ENCODE peak calls at places on chromosome 10, in nine cellular contexts. G is SK-N-SH; Q is astrocyte of the spinal cord; A is NB4; W is body of pancreas; R is kidney epithelial cell; C is pancreas; L is CD4-positive, alpha-beta memory T cell; Z is neuronal stem cell. T is an unnamed sample.

GRCh38 chr10:73931767-73932624 is 21.1 kb downstream of the PLAU start:
- DNase-seq in L (peak; percentile 51), R (peak; percentile 81), W (peak; percentile 50), Q (no peak), Z (no peak), C (no peak), G (no peak), A (peak; percentile 64), T (no peak)

GRCh38 chr10:5254488-5254887 is 57.9 kb downstream of the AKR1C4 start:
- DNase-seq in A (no peak), C (no peak), Z (no peak), W (no peak), Q (no peak), L (no peak), G (no peak), R (no peak), T (no peak)

GRCh38 chr10:80464557-80465466 is 10.7 kb downstream of the TSPAN14 start:
- DNase-seq in A (peak; percentile 47), Q (peak; percentile 41), C (no peak), W (peak; percentile 41), L (no peak), Z (peak; percentile 84), R (no peak), G (peak; percentile 47), T (no peak)

GRCh38 chr10:132129431-132129830 is 57.3 kb upstream of the DPYSL4 start:
- DNase-seq in A (no peak), Z (no peak), L (no peak), W (no peak), C (no peak), G (peak; percentile 70), Q (no peak), R (no peak), T (no peak)

GRCh38 chr10:131398166-131398565 is 86.6 kb upstream of the TCERG1L start:
- DNase-seq in G (no peak), Q (no peak), L (no peak), Z (no peak), R (no peak), W (no peak), A (no peak), C (no peak), T (no peak)

GRCh38 chr10:85527610-85528317 is 838.8 kb downstream of the GRID1 start:
- DNase-seq in Z (no peak), A (peak; percentile 11), L (no peak), G (no peak), Q (no peak), R (no peak), W (no peak), C (no peak), T (no peak)

GRCh38 chr10:74058071-74058470 is 60.2 kb downstream of the VCL start:
- DNase-seq in Z (no peak), A (peak; percentile 44), C (peak; percentile 33), W (no peak), Q (no peak), L (no peak), G (no peak), R (no peak), T (no peak)

GRCh38 chr10:116044722-116045374 is 228.2 kb downstream of the GFRA1 start:
- DNase-seq in W (peak; percentile 20), Z (no peak), G (no peak), C (no peak), R (no peak), Q (peak; percentile 33), L (no peak), A (no peak), T (no peak)

GRCh38 chr10:64261676-64262075 is 740.5 kb downstream of the REEP3 start:
- DNase-seq in W (no peak), L (no peak), G (no peak), Q (no peak), R (no peak), A (no peak), C (no peak), Z (no peak), T (no peak)

GRCh38 chr10:124057580-124057979 is 35.8 kb downstream of the CHST15 start:
- DNase-seq in Q (no peak), G (peak; percentile 75), A (no peak), W (no peak), C (no peak), Z (no peak), R (no peak), L (no peak), T (no peak)

GRCh38 chr10:21401196-21401595 is 124.3 kb downstream of the SKIDA1 start:
- DNase-seq in A (no peak), C (no peak), G (no peak), Z (no peak), R (peak; percentile 56), W (no peak), Q (peak; percentile 12), L (no peak), T (no peak)

GRCh38 chr10:74047304-74047703 is 49.4 kb downstream of the VCL start:
- DNase-seq in R (no peak), C (no peak), Q (peak; percentile 74), L (no peak), W (no peak), Z (no peak), A (peak; percentile 38), G (no peak), T (peak; percentile 87)

GRCh38 chr10:123879596-123880257 is 11.9 kb downstream of the CPXM2 start:
- DNase-seq in W (no peak), Z (no peak), A (no peak), G (no peak), L (no peak), Q (no peak), R (no peak), C (no peak), T (no peak)

GRCh38 chr10:119679480-119679829 is 28.3 kb downstream of the BAG3 start:
- DNase-seq in W (no peak), G (no peak), A (no peak), Q (no peak), C (no peak), Z (no peak), L (no peak), R (no peak), T (no peak)

GRCh38 chr10:28089467-28089866 is 90.6 kb upstream of the ODAD2 start:
- DNase-seq in A (no peak), C (no peak), Z (no peak), G (no peak), W (no peak), Q (peak; percentile 93), R (peak; percentile 60), L (no peak), T (no peak)

GRCh38 chr10:53836638-53837037 is 964.4 kb downstream of the PCDH15 start:
- DNase-seq in L (no peak), R (no peak), G (peak; percentile 36), A (no peak), W (no peak), Z (no peak), C (no peak), Q (no peak), T (no peak)

GRCh38 chr10:90642136-90642535 is 215.7 kb downstream of the HTR7 start:
- DNase-seq in G (no peak), C (no peak), R (no peak), W (no peak), A (no peak), Z (no peak), L (no peak), Q (peak; percentile 15), T (peak; percentile 19)

GRCh38 chr10:85548038-85548437 is 818.6 kb downstream of the GRID1 start:
- DNase-seq in W (peak; percentile 17), Q (peak; percentile 58), Z (peak; percentile 35), R (no peak), L (peak; percentile 13), C (peak; percentile 17), A (peak; percentile 23), G (peak; percentile 21), T (no peak)

GRCh38 chr10:9709849-9710248 is 1307.8 kb upstream of the CELF2 start:
- DNase-seq in W (no peak), R (no peak), L (no peak), A (no peak), C (no peak), Z (no peak), G (no peak), Q (no peak), T (no peak)

DNA sequence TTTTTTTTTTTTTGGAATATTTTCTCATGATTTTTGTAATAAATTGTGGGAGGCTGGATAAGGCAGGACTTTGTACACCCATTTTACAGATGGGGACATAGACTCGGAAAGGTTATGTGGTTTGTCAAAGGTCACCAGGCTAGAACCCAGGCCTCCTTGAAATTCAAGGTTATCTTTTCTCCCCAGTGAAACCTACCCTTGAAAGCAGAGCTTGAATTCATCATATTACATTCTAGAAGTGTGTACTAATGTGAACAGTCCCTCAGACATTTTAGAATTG is 3.9 kb downstream of the ARID5B start:
- DNase-seq in G (no peak), Z (no peak), A (no peak), W (no peak), L (no peak), C (no peak), Q (no peak), R (no peak), T (no peak)
- H3K4me3 ChIP-seq in G (peak overlapping the region; percentile 7), Z (no peak overlapping the region), A (no peak overlapping the region), W (no peak overlapping the region), L (no peak overlapping the region), C (no peak overlapping the region), Q (no peak overlapping the region), R (no peak overlapping the region), T (no peak overlapping the region)

GRCh38 chr10:99232357-99232999 is 3.2 kb downstream of the HPSE2 start:
- DNase-seq in W (no peak), C (no peak), Q (no peak), Z (peak; percentile 49), R (no peak), A (peak; percentile 5), L (no peak), G (peak; percentile 52), T (no peak)
- H3K4me3 ChIP-seq in W (no peak overlapping the region), C (no peak overlapping the region), Q (no peak overlapping the region), Z (peak overlapping the region; percentile 83), R (no peak overlapping the region), A (no peak overlapping the region), L (no peak overlapping the region), G (no peak overlapping the region), T (no peak overlapping the region)

GRCh38 chr10:133527779-133528271 is 662 bp downstream of the CYP2E1 start:
- DNase-seq in G (no peak), C (peak; percentile 32), R (no peak), L (no peak), W (peak; percentile 67), A (no peak), Z (no peak), Q (no peak), T (no peak)
- H3K4me3 ChIP-seq in G (no peak overlapping the region), C (peak overlapping the region; percentile 31), R (no peak overlapping the region), L (no peak overlapping the region), W (no peak overlapping the region), A (no peak overlapping the region), Z (no peak overlapping the region), Q (no peak overlapping the region), T (peak overlapping the region; percentile 19)

DNA sequence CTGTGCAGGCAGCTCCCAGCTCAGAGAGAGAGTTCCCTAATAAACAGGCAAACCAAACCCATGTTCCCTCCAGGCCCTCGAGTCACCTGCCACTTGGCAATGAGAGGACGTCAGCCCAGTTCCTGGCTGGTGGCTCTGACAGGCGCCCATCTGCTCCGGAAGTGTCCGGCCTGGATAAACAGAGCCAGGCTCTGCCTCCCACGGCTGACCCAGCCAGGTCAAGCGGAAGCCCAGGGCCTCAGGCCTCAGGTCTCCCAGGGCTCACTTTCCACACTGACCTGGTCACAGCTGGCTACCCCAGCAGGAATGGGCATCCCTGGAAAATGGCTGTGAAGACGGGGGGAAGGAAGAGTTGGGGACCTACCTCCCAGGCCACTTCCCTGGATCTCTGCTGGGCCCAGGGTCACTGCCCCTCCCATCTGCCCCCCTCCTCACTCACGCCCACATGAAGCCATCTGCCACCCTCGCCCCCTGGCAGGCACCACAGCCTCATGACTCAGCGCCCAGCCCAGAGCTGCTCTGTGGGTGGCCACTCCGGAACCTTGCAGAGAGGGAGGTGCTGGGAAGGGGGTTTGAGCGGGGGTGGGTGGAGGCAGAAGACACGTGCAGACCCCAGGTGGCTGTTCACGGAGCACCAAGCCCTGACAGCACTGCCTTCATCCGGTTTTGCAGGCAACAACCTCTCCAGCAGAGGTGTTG is 37.4 kb upstream of the DUSP5 start:
- DNase-seq in Q (peak; percentile 25), Z (no peak), A (peak; percentile 91), G (peak; percentile 80), L (peak; percentile 27), W (no peak), R (peak; percentile 49), C (no peak), T (no peak)
- H3K4me3 ChIP-seq in Q (no peak overlapping the region), Z (no peak overlapping the region), A (no peak overlapping the region), G (no peak overlapping the region), L (no peak overlapping the region), W (no peak overlapping the region), R (no peak overlapping the region), C (no peak overlapping the region), T (no peak overlapping the region)